ENCODE peak calls at places on chromosomes 13 and 19, in five cellular contexts. One of them, this sample, is unnamed. For H3K27me3, the result is how much of the 10 kb centered on the place peaks cover.

GRCh38 chr13:32783067-32783466 is 196.8 kb downstream of the PDS5B start:
- DNase-seq in Peyer's patch: no peak
- DNase-seq in tibial artery: no peak
- DNase-seq in heart left ventricle: no peak
- DNase-seq in BJ: no peak
- DNase-seq in this sample: no peak

GRCh38 chr13:105363747-105364177 is 1171.7 kb downstream of the EFNB2 start:
- DNase-seq in Peyer's patch: no peak
- DNase-seq in tibial artery: no peak
- DNase-seq in heart left ventricle: no peak
- DNase-seq in BJ: no peak
- DNase-seq in this sample: no peak

GRCh38 chr13:108700421-108701170 is 71.2 kb downstream of the MYO16 start:
- DNase-seq in Peyer's patch: no peak
- DNase-seq in tibial artery: no peak
- DNase-seq in heart left ventricle: no peak
- DNase-seq in BJ: peak
- DNase-seq in this sample: peak

GRCh38 chr19:7679017-7679720 is 1.5 kb upstream of the TRAPPC5 start:
- DNase-seq in Peyer's patch: no peak
- DNase-seq in tibial artery: no peak
- DNase-seq in heart left ventricle: no peak
- DNase-seq in BJ: no peak
- DNase-seq in this sample: no peak

GRCh38 chr19:18657590-18658365 is 20.9 kb downstream of the KLHL26 start:
- DNase-seq in Peyer's patch: no peak
- DNase-seq in tibial artery: peak
- DNase-seq in heart left ventricle: peak
- DNase-seq in BJ: no peak
- DNase-seq in this sample: no peak

GRCh38 chr19:30095171-30095570 is 153.1 kb downstream of the URI1 start:
- DNase-seq in Peyer's patch: peak
- DNase-seq in tibial artery: no peak
- DNase-seq in heart left ventricle: peak
- DNase-seq in BJ: no peak
- DNase-seq in this sample: no peak

GRCh38 chr19:20611866-20612265 is 46.3 kb upstream of the ZNF737 start:
- DNase-seq in Peyer's patch: no peak
- DNase-seq in tibial artery: no peak
- DNase-seq in heart left ventricle: no peak
- DNase-seq in BJ: no peak
- DNase-seq in this sample: no peak

GRCh38 chr13:59946924-59947323 is 216.8 kb downstream of the DIAPH3 start:
- DNase-seq in Peyer's patch: no peak
- DNase-seq in tibial artery: no peak
- DNase-seq in heart left ventricle: no peak
- DNase-seq in BJ: peak
- DNase-seq in this sample: no peak

GRCh38 chr19:35977446-35978222 is 17.4 kb upstream of the SDHAF1 start:
- DNase-seq in Peyer's patch: no peak
- DNase-seq in tibial artery: no peak
- DNase-seq in heart left ventricle: no peak
- DNase-seq in BJ: no peak
- DNase-seq in this sample: no peak

GRCh38 chr19:51168571-51169282 is 26.6 kb downstream of the SIGLEC7 start:
- DNase-seq in Peyer's patch: no peak
- DNase-seq in tibial artery: no peak
- DNase-seq in heart left ventricle: no peak
- DNase-seq in BJ: no peak
- DNase-seq in this sample: no peak
- H3K4me3 ChIP-seq in Peyer's patch: peak
- H3K4me3 ChIP-seq in tibial artery: no peak
- H3K4me3 ChIP-seq in heart left ventricle: no peak
- H3K4me3 ChIP-seq in BJ: no peak
- H3K4me3 ChIP-seq in this sample: no peak

GRCh38 chr13:99982021-99982740 is 597 bp downstream of the ZIC2 start:
- DNase-seq in Peyer's patch: peak
- DNase-seq in tibial artery: no peak
- DNase-seq in heart left ventricle: no peak
- DNase-seq in BJ: no peak
- DNase-seq in this sample: no peak
- H3K27me3 ChIP-seq in Peyer's patch: half or more
- H3K27me3 ChIP-seq in tibial artery: under half
- H3K27me3 ChIP-seq in heart left ventricle: half or more
- H3K27me3 ChIP-seq in BJ: half or more
- H3K27me3 ChIP-seq in this sample: under half

DNA sequence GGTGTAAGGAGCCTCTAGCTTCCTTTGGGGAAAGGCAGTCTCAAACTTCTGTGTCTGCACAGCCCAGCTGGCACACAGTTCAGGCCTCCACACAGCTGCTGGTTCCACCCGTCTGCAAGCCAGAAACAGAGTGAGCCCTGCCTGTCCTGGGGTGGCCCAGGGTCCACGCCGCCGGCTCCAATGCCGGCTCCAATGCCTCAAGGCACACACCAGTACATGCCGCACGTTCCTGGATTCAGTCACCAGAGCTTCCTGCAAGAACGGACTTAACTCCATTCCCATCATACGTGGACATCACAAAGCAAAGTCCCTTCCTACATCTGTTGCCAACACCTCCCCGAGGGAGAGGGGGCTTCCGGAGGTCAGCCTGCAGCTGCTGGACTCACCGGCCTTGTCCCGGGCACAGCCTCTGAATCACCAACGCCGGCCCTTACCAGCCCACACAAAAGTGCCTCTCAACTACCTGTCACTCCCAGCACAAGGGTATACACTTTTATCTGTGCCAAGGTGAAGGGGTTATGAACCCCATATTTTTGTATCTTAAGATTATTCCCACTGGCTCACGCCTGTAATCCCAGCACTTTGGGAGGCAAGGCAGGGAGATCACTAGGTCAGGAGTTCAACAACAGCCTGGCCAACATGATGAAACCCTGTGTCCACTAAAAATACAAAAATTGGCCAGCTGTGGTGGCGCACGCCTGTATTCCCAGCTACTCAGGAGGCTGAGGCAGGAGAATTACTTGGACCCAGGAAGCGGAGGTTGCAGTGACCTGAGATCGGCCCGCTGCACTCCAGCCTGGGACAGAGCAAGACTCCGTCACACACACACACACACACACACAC is 8.4 kb downstream of the SH3GL1 start:
- DNase-seq in Peyer's patch: no peak
- DNase-seq in tibial artery: no peak
- DNase-seq in heart left ventricle: peak
- DNase-seq in BJ: peak
- DNase-seq in this sample: no peak
- H3K4me3 ChIP-seq in Peyer's patch: peak
- H3K4me3 ChIP-seq in tibial artery: no peak
- H3K4me3 ChIP-seq in heart left ventricle: no peak
- H3K4me3 ChIP-seq in BJ: no peak
- H3K4me3 ChIP-seq in this sample: no peak

DNA sequence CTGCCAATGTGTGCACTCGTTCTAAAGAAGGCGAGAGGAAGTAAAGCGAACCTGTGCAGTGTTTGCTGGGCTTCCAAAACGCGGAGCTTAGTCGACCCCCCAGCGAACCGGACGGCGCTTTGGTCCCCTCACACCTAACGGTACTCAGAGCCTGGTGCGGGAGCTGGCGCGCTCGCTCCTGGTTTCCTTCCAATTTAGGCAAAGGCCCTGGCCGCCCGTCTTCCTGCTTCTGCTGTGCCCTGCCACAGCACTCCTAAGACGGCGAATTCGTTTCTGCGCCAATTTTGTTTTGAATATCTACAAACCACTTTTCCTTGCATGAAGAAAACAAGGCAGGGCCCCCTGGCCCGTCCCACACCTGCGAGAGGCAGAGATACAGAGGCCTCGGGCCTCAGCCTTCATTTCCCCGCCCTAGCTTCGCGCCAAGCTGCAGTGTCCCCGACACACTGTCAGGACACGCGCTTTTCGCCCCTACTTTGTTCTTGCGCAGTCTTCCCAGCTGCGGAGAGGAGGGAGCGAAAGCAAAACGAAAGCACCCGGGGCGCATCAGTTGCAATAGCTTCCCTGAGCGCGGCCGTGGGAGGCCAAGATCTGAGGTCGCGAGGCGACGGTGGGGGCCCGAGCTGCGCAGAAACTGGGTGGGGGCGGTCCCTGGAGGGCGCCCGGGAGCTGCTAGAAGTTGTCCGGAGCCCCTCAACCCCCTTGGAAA is 111.9 kb downstream of the KCNRG start:
- DNase-seq in Peyer's patch: peak
- DNase-seq in tibial artery: peak
- DNase-seq in heart left ventricle: peak
- DNase-seq in BJ: no peak
- DNase-seq in this sample: peak
- H3K27me3 ChIP-seq in Peyer's patch: under half
- H3K27me3 ChIP-seq in tibial artery: under half
- H3K27me3 ChIP-seq in heart left ventricle: under half
- H3K27me3 ChIP-seq in BJ: under half
- H3K27me3 ChIP-seq in this sample: under half

GRCh38 chr19:31419871-31420430 is 70.7 kb upstream of the TSHZ3 start:
- DNase-seq in Peyer's patch: no peak
- DNase-seq in tibial artery: no peak
- DNase-seq in heart left ventricle: no peak
- DNase-seq in BJ: no peak
- DNase-seq in this sample: no peak
- H3K4me3 ChIP-seq in Peyer's patch: no peak
- H3K4me3 ChIP-seq in tibial artery: no peak
- H3K4me3 ChIP-seq in heart left ventricle: no peak
- H3K4me3 ChIP-seq in BJ: no peak
- H3K4me3 ChIP-seq in this sample: no peak

DNA sequence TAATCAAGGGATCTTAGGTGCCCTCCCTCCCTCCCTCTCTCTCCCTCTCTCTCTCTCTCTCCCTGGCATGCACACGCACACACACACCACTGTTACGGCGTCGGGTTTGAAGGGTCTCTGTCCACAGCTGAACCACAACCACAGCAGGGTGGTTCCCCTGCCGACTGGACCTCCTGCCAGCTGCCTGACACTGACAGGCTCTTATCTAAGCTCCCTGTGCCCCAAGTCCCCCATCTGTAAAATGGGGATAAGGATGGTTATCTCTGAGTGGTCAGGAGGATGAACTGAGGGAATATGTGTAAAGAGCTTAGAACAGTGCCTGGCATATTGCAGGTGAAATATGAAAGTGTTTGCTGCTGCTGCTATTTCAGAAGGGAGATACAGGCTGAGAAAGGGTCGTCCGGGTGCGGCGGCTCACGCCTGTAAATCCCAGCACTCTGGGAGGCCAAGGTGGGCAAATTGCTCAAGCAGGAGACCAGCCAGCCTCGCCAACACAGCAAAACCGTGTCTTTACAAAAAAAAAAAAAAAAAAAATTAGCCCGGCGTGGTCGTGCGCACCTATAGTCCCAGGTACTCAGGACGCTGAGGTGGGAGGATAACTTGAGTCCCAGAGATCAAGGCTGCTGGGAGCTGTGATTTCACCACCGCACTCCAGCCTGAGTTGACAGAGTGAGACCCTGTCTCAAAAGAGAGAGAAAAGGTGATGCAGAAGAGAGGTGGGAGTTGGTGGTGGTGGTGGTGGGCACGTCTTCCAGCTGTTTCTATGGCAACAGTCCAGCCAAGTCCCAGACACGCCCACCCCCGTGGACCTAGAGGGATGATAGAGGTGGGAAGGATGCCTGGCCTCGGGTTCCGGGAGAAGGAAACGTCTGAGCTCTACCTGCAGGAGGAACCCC is 972 bp upstream of the SHISA7 start:
- DNase-seq in Peyer's patch: no peak
- DNase-seq in tibial artery: no peak
- DNase-seq in heart left ventricle: no peak
- DNase-seq in BJ: no peak
- DNase-seq in this sample: no peak
- H3K27me3 ChIP-seq in Peyer's patch: under half
- H3K27me3 ChIP-seq in tibial artery: under half
- H3K27me3 ChIP-seq in heart left ventricle: under half
- H3K27me3 ChIP-seq in BJ: under half
- H3K27me3 ChIP-seq in this sample: half or more

This sample was measured in MG63.